ENCODE peak calls at places on chromosomes 6 and 20, in four cellular contexts. U is T-helper 1 cell; J is NCI-H1092 treated with DMSO at 0.1 percent for 48 hours; P is activated CD4-positive, CD25-positive, alpha-beta regulatory T cell. E is an unnamed sample.

GRCh38 chr20:16236589-16237241 is 336.5 kb downstream of the KIF16B start:
- DNase-seq in U (no peak), P (no peak), J (no peak), E (no peak)

GRCh38 chr20:32681175-32682084 is 7.7 kb upstream of the C20orf203 start:
- DNase-seq in U (no peak), J (peak), P (no peak), E (no peak)

GRCh38 chr6:2632368-2632767 is 118.4 kb downstream of the MYLK4 start:
- DNase-seq in U (no peak), P (no peak), J (no peak), E (no peak)

GRCh38 chr6:54135665-54136370 is 24.6 kb downstream of the MLIP start:
- DNase-seq in P (no peak), U (no peak), J (no peak), E (no peak)

GRCh38 chr6:169543704-169544103 is 158.1 kb downstream of the WDR27 start:
- DNase-seq in J (no peak), P (no peak), U (no peak), E (no peak)

GRCh38 chr6:30349411-30350177 is 4.6 kb downstream of the RPP21 start:
- DNase-seq in P (no peak), J (no peak), U (no peak), E (no peak)

GRCh38 chr20:41030536-41031242 is 2.1 kb downstream of the TOP1 start:
- DNase-seq in P (no peak), J (no peak), U (no peak), E (no peak)

GRCh38 chr20:41201760-41202159 is 64.4 kb downstream of the PLCG1 start:
- DNase-seq in U (no peak), J (no peak), P (no peak), E (no peak)

GRCh38 chr6:170276369-170277057 is 14.4 kb downstream of the DLL1 start:
- DNase-seq in J (no peak), P (no peak), U (no peak), E (no peak)

GRCh38 chr6:159043236-159043635 is 1.6 kb downstream of the TAGAP start:
- DNase-seq in P (no peak), U (peak), J (no peak), E (peak)

GRCh38 chr6:5673016-5673415 is 333.7 kb downstream of the NRN1 start:
- DNase-seq in J (no peak), U (no peak), P (no peak), E (no peak)

GRCh38 chr6:42506070-42506469 is 54.3 kb upstream of the TRERF1 start:
- DNase-seq in P (no peak), J (no peak), U (no peak), E (no peak)

GRCh38 chr20:33915726-33916331 is 77.9 kb upstream of the RALY start:
- DNase-seq in J (no peak), P (peak), U (peak), E (peak)

GRCh38 chr6:1310628-1311399 is 1.1 kb upstream of the FOXQ1 start:
- DNase-seq in P (no peak), U (no peak), J (no peak), E (no peak)

GRCh38 chr6:149864578-149865535 is 698 bp upstream of the LRP11 start:
- DNase-seq in P (no peak), J (peak), U (peak), E (no peak)

GRCh38 chr6:2790588-2790987 is 25.4 kb downstream of the WRNIP1 start:
- DNase-seq in J (no peak), U (no peak), P (no peak), E (no peak)

GRCh38 chr20:25250508-25250907 is 2.6 kb downstream of the PYGB start:
- DNase-seq in J (no peak), U (no peak), P (no peak), E (no peak)

GRCh38 chr20:58890073-58890453 is 37.5 kb downstream of the GNAS start:
- DNase-seq in U (no peak), J (no peak), P (no peak), E (no peak)

GRCh38 chr6:51514396-51515051 is 572.9 kb downstream of the PKHD1 start:
- DNase-seq in U (no peak), J (no peak), P (no peak), E (no peak)

GRCh38 chr6:170423814-170424633 is 117.5 kb downstream of the FAM120B start:
- DNase-seq in J (no peak), P (no peak), U (no peak), E (no peak)

GRCh38 chr6:155782739-155783459 is 327.3 kb upstream of the NOX3 start:
- DNase-seq in J (no peak), P (no peak), U (no peak), E (no peak)

GRCh38 chr6:215335-216034 is 76.8 kb upstream of the DUSP22 start:
- DNase-seq in U (peak), J (no peak), P (peak), E (no peak)

E was measured in naive thymus-derived CD8-positive, alpha-beta T cell.